ENCODE peak calls at places on chromosome 20, in six cellular contexts. S, K, B, H, U and C are unnamed samples.

GRCh38 chr20:47761478-47762047 is 23.7 kb downstream of the SULF2 start:
- DNase-seq in S (no peak), K (no peak), B (peak; percentile 86), H (no peak), U (peak; percentile 72), C (no peak)

GRCh38 chr20:58888521-58889333 is 36.2 kb downstream of the GNAS start:
- DNase-seq in S (peak; percentile 83), K (peak; percentile 81), B (peak; percentile 87), H (peak; percentile 90), U (peak; percentile 96), C (peak; percentile 83)

GRCh38 chr20:47241345-47241781 is 115.1 kb downstream of the ZMYND8 start:
- DNase-seq in S (no peak), K (no peak), B (no peak), H (no peak), U (no peak), C (no peak)

GRCh38 chr20:12173333-12173732 is 255.6 kb downstream of the BTBD3 start:
- DNase-seq in S (peak; percentile 19), K (no peak), B (no peak), H (no peak), U (no peak), C (no peak)

GRCh38 chr20:4483481-4483880 is 238.2 kb upstream of the PRND start:
- DNase-seq in S (peak; percentile 71), K (no peak), B (no peak), H (no peak), U (no peak), C (peak; percentile 97)

GRCh38 chr20:4722571-4722970 is 862 bp downstream of the PRND start:
- DNase-seq in S (no peak), K (no peak), B (peak; percentile 44), H (no peak), U (no peak), C (no peak)

GRCh38 chr20:4602297-4602631 is 119.4 kb upstream of the PRND start:
- DNase-seq in S (peak; percentile 36), K (no peak), B (no peak), H (no peak), U (no peak), C (no peak)

GRCh38 chr20:23103284-23104018 is 17.3 kb upstream of the CD93 start:
- DNase-seq in S (no peak), K (no peak), B (no peak), H (no peak), U (no peak), C (no peak)

GRCh38 chr20:8078528-8078914 is 53.5 kb upstream of the PLCB1 start:
- DNase-seq in S (no peak), K (no peak), B (no peak), H (no peak), U (no peak), C (no peak)

GRCh38 chr20:35226775-35227681 is 538 bp downstream of the MMP24 start:
- DNase-seq in S (peak; percentile 41), K (peak; percentile 59), B (peak; percentile 66), H (peak; percentile 74), U (peak; percentile 90), C (peak; percentile 62)

GRCh38 chr20:24734139-24734538 is 214.9 kb upstream of the CST7 start:
- DNase-seq in S (no peak), K (no peak), B (no peak), H (no peak), U (no peak), C (no peak)

GRCh38 chr20:63072231-63072791 is 65.5 kb upstream of the BHLHE23 start:
- DNase-seq in S (no peak), K (no peak), B (no peak), H (no peak), U (no peak), C (no peak)

GRCh38 chr20:24767623-24768100 is 181.4 kb upstream of the CST7 start:
- DNase-seq in S (no peak), K (no peak), B (no peak), H (peak; percentile 14), U (no peak), C (no peak)

GRCh38 chr20:2599265-2600060 is 53.0 kb upstream of the NOP56 start:
- DNase-seq in S (no peak), K (no peak), B (peak; percentile 40), H (peak; percentile 50), U (peak; percentile 70), C (peak; percentile 13)

GRCh38 chr20:49987015-49987867 is 4.5 kb downstream of the SNAI1 start:
- DNase-seq in S (peak; percentile 53), K (no peak), B (peak; percentile 57), H (no peak), U (peak; percentile 48), C (no peak)

GRCh38 chr20:46967647-46968046 is 73.0 kb downstream of the EYA2 start:
- DNase-seq in S (no peak), K (no peak), B (peak; percentile 74), H (no peak), U (no peak), C (no peak)

GRCh38 chr20:46350201-46350985 is 42.1 kb upstream of the CDH22 start:
- DNase-seq in S (peak; percentile 40), K (no peak), B (peak; percentile 92), H (peak; percentile 70), U (peak; percentile 60), C (peak; percentile 80)

GRCh38 chr20:53676987-53677386 is 83.3 kb upstream of the ZNF217 start:
- DNase-seq in S (no peak), K (no peak), B (no peak), H (no peak), U (no peak), C (no peak)

GRCh38 chr20:5013682-5014447 is 12.6 kb upstream of the SLC23A2 start:
- DNase-seq in S (no peak), K (no peak), B (no peak), H (no peak), U (no peak), C (no peak)

GRCh38 chr20:6140947-6141346 is 18.1 kb upstream of the FERMT1 start:
- DNase-seq in S (peak; percentile 34), K (no peak), B (peak; percentile 51), H (no peak), U (peak; percentile 14), C (peak; percentile 50)

GRCh38 chr20:15296422-15296821 is 959.0 kb upstream of the FLRT3 start:
- DNase-seq in S (peak; percentile 78), K (no peak), B (no peak), H (no peak), U (no peak), C (no peak)

GRCh38 chr20:20888273-20888656 is 175.8 kb upstream of the RALGAPA2 start:
- DNase-seq in S (no peak), K (no peak), B (no peak), H (no peak), U (peak; percentile 71), C (no peak)

GRCh38 chr20:63085087-63085861 is 78.5 kb upstream of the BHLHE23 start:
- DNase-seq in S (no peak), K (peak; percentile 24), B (no peak), H (peak; percentile 28), U (no peak), C (peak; percentile 23)

GRCh38 chr20:47586648-47587306 is 85.1 kb downstream of the NCOA3 start:
- DNase-seq in S (no peak), K (no peak), B (peak; percentile 35), H (no peak), U (peak; percentile 21), C (peak; percentile 61)

GRCh38 chr20:40160151-40160550 is 528.9 kb downstream of the MAFB start:
- DNase-seq in S (peak; percentile 33), K (no peak), B (peak; percentile 86), H (peak; percentile 70), U (peak; percentile 68), C (peak; percentile 89)

GRCh38 chr20:50694379-50695143 is 3.2 kb upstream of the RIPOR3 start:
- DNase-seq in S (peak; percentile 66), K (no peak), B (no peak), H (no peak), U (no peak), C (no peak)

GRCh38 chr20:53157443-53158408 is 185.6 kb downstream of the TSHZ2 start:
- DNase-seq in S (peak; percentile 82), K (peak; percentile 55), B (peak; percentile 87), H (peak; percentile 83), U (peak; percentile 72), C (peak; percentile 77)

DNA sequence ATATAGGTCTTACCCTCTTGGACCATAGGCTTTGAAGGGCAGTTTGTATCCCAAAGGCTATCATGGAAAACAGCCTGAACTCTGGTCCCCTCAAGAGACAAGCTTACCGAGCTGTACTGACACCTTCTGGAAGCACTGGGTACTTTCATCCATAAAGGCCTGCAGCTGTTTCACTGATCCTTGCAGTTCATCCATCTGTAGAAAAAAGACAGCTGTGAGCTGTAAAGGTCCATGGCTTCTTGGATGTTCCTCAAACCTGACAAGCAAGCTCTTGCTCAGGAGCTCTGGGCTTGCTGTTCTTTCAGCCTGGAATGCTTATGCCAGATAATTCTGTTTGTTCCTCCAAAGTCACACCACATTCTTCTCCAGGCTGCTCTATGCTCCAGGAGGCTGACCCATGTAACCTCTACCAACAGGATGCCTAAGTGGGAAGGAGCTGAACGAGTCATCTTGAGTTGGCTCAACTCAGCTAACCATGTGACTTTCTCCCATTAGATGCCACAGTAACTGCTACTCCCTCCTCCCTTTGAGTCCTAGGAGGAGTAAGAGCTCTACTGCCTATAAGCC is 8.8 kb upstream of the NDRG3 start:
- DNase-seq in S (peak; percentile 79), K (no peak), B (peak; percentile 86), H (peak; percentile 63), U (peak; percentile 81), C (peak; percentile 63)
- H3K27ac ChIP-seq in S (no peak overlapping the region), K (no peak overlapping the region), B (no peak overlapping the region), H (no peak overlapping the region), U (no peak overlapping the region), C (no peak overlapping the region)

GRCh38 chr20:38811769-38812168 is 6.3 kb downstream of the PPP1R16B start:
- DNase-seq in S (no peak), K (no peak), B (no peak), H (no peak), U (no peak), C (no peak)
- H3K4me1 ChIP-seq in S (no peaks in the 10 kb centered on the region), K (peaks cover 47% of the 10 kb centered on the region), B (no peaks in the 10 kb centered on the region), H (peaks cover 3% of the 10 kb centered on the region), U (peaks cover 14% of the 10 kb centered on the region), C (no peaks in the 10 kb centered on the region)

DNA sequence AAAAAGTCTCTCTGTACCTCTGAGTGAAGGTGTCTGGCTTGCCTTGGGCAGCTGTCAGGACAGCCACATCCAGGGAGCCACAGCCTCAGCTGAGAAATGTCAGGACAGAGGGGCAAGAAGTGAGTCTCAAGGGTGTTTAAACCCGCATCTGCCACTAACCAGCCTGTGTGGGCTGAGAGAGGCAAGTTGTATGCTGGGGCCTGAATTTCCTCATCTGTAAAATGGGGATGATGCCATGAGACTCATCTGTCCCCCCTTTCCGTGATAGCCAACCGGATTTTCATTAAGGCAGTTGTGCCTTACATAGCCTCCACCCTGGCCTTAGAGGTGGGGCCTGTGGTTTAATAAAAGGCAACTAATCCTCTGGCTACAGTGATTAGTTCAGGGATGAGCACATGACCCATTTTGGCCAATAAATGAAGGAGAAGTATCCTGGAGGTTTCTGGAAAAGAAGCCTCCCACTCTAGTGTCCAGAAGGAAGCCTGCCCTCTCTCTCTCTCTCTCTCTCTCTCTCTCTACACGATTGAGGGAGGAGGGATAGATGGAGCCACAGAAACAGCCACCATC is 79.3 kb downstream of the BMP7 start:
- DNase-seq in S (no peak), K (no peak), B (no peak), H (no peak), U (no peak), C (no peak)
- H3K27ac ChIP-seq in S (no peak overlapping the region), K (no peak overlapping the region), B (no peak overlapping the region), H (no peak overlapping the region), U (no peak overlapping the region), C (no peak overlapping the region)

DNA sequence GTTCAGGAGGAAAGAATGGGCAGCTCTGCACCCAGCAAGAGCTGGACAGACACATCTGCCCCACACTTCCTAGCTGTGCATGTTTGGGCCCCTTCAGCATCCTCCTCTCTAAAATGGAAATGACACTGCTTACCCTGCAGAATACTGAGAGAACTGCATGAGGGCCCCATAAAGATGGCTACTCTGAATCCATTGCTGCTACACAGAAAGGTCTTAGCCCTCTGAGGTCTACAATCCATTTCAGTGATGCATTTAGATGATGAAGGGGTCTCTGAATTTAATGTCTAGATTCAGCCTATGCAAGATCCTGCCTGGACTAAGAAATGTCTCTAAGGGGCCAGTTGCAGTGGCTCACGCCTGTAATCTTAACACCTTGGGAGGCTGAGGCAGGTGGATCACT is 11.3 kb downstream of the BMP7 start:
- DNase-seq in S (no peak), K (no peak), B (no peak), H (no peak), U (no peak), C (no peak)
- H3K4me1 ChIP-seq in S (peaks cover 12% of the 10 kb centered on the region), K (no peaks in the 10 kb centered on the region), B (no peaks in the 10 kb centered on the region), H (peaks cover 6% of the 10 kb centered on the region), U (peaks cover 47% of the 10 kb centered on the region), C (peaks cover 62% of the 10 kb centered on the region)